ENCODE peak calls at places on chromosomes 1 and 21, in four cellular contexts. H, Z, R and D are unnamed samples.

GRCh38 chr1:100835866-100836842 is 58.5 kb downstream of the EXTL2 start:
- DNase-seq in R (no peak), Z (no peak), H (no peak), D (no peak)

GRCh38 chr1:7606096-7606495 is 165.0 kb upstream of the VAMP3 start:
- DNase-seq in H (peak), Z (no peak), R (no peak), D (no peak)

GRCh38 chr1:226863446-226863845 is 7.0 kb upstream of the PSEN2 start:
- DNase-seq in Z (no peak), H (no peak), R (peak), D (no peak)

GRCh38 chr21:23853796-23854379 is 1753.4 kb downstream of the MRPL39 start:
- DNase-seq in H (no peak), R (peak), Z (no peak), D (peak)

GRCh38 chr1:154186177-154186576 is 5.7 kb downstream of the TPM3 start:
- DNase-seq in R (peak), H (peak), Z (peak), D (peak)

GRCh38 chr1:117680316-117681002 is 74.6 kb downstream of the TENT5C start:
- DNase-seq in Z (no peak), R (no peak), H (no peak), D (no peak)

GRCh38 chr1:45335732-45336365 is 4.1 kb upstream of the TOE1 start:
- DNase-seq in H (no peak), R (peak), Z (no peak), D (no peak)

GRCh38 chr1:159311679-159312078 is 9.5 kb downstream of the FCER1A start:
- DNase-seq in Z (no peak), R (no peak), H (no peak), D (no peak)

GRCh38 chr1:47521034-47521871 is 83.4 kb downstream of the FOXD2 start:
- DNase-seq in Z (no peak), H (peak), R (no peak), D (no peak)

GRCh38 chr1:154962238-154962678 is 676 bp upstream of the PYGO2 start:
- DNase-seq in Z (no peak), H (peak), R (no peak), D (peak)

GRCh38 chr1:206841609-206842323 is 23.7 kb upstream of the IL20 start:
- DNase-seq in R (no peak), Z (no peak), H (no peak), D (no peak)